ENCODE peak calls at places on chromosomes 7 and 10, in seven cellular contexts. C, N, K, H, B, Z and X are unnamed samples.

GRCh38 chr10:121698336-121698735 is 100.1 kb upstream of the FGFR2 start:
- DNase-seq in C (no peak), N (no peak), K (no peak), H (no peak), B (no peak), Z (no peak), X (no peak)

GRCh38 chr10:19788075-19788686 is 28.1 kb upstream of the PLXDC2 start:
- DNase-seq in C (peak; percentile 77), N (peak; percentile 14), K (peak; percentile 30), H (peak; percentile 18), B (no peak), Z (no peak), X (peak; percentile 42)

GRCh38 chr7:44383566-44383965 is 58.2 kb upstream of the CAMK2B start:
- DNase-seq in C (no peak), N (no peak), K (no peak), H (peak; percentile 29), B (no peak), Z (no peak), X (no peak)

GRCh38 chr10:14781763-14782162 is 7.1 kb upstream of the FAM107B start:
- DNase-seq in C (no peak), N (no peak), K (no peak), H (no peak), B (no peak), Z (no peak), X (peak; percentile 37)

GRCh38 chr7:30091431-30092386 is 43.1 kb upstream of the MTURN start:
- DNase-seq in C (no peak), N (peak; percentile 88), K (no peak), H (peak; percentile 77), B (no peak), Z (no peak), X (no peak)

GRCh38 chr10:1462994-1463633 is 274.2 kb downstream of the ADARB2 start:
- DNase-seq in C (no peak), N (no peak), K (no peak), H (no peak), B (no peak), Z (no peak), X (no peak)

GRCh38 chr10:1159131-1160061 is 103.2 kb downstream of the WDR37 start:
- DNase-seq in C (no peak), N (peak; percentile 20), K (no peak), H (no peak), B (no peak), Z (no peak), X (no peak)

GRCh38 chr10:71371750-71372166 is 25.0 kb upstream of the CDH23 start:
- DNase-seq in C (no peak), N (no peak), K (peak; percentile 26), H (no peak), B (no peak), Z (no peak), X (no peak)

GRCh38 chr10:131700506-131700905 is 200.3 kb upstream of the PPP2R2D start:
- DNase-seq in C (no peak), N (no peak), K (no peak), H (no peak), B (no peak), Z (no peak), X (no peak)

GRCh38 chr10:97089209-97089865 is 96.4 kb downstream of the SLIT1 start:
- DNase-seq in C (no peak), N (peak; percentile 94), K (no peak), H (no peak), B (no peak), Z (no peak), X (no peak)

GRCh38 chr7:36806897-36807296 is 82.6 kb upstream of the AOAH start:
- DNase-seq in C (no peak), N (no peak), K (no peak), H (no peak), B (no peak), Z (no peak), X (no peak)
- TF ChIP-seq CTCF in C (no peak), N (no peak), K (no peak), H (no peak), B (no peak), Z (no peak), X (no peak)

GRCh38 chr7:142614116-142614515 is 135.2 kb upstream of the PRSS1 start:
- DNase-seq in C (no peak), N (peak; percentile 9), K (no peak), H (no peak), B (no peak), Z (no peak), X (no peak)

GRCh38 chr7:142612264-142612881 is 136.9 kb upstream of the PRSS1 start:
- DNase-seq in C (no peak), N (no peak), K (no peak), H (no peak), B (no peak), Z (no peak), X (no peak)

GRCh38 chr7:142615508-142615907 is 133.8 kb upstream of the PRSS1 start:
- DNase-seq in C (no peak), N (no peak), K (no peak), H (no peak), B (no peak), Z (no peak), X (no peak)

GRCh38 chr7:142608630-142609029 is 140.6 kb upstream of the PRSS1 start:
- DNase-seq in C (no peak), N (no peak), K (no peak), H (no peak), B (no peak), Z (no peak), X (no peak)

GRCh38 chr7:142611566-142612250 is 137.6 kb upstream of the PRSS1 start:
- DNase-seq in C (no peak), N (no peak), K (no peak), H (no peak), B (no peak), Z (no peak), X (no peak)
- TF ChIP-seq CTCF in C (no peak), N (no peak), K (no peak), H (no peak), B (no peak), Z (no peak), X (no peak)

DNA sequence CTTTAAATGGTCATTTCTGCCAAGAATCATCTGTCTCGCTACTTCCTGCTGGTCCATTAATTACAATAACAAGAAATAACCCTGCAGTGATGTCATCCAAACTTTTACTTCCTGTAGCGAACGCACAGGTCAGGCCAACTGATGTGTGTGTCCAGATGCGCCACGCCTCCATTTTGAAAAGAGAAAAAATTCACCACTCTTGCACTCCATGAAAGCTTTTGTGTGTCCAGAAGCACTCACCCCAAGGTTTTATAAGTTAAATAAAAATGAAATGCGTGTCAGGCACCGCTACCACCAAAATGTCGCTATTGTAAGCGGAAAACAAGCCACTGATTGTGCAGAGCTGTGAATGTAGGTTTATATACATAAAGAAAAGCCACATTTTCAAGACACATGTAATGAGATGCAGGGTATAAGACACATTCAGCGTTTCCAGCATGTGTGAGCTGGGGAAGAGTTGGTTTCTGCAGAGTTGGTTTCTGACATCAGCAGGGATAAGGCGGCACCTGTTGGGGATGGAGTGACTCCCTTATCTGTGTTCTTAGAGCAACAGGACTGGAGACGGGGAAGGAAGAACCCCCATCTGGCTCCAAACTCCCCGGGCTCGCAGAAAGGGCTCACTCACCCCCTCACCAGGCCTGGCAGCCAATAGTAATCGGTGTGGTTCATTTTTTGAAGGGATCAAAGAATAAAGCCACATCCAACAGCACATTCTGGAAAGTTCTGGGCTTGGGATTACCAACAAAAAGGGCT is 83.3 kb downstream of the CTBP2 start:
- DNase-seq in C (no peak), N (no peak), K (no peak), H (no peak), B (no peak), Z (no peak), X (no peak)
- TF ChIP-seq CTCF in C (no peak), N (no peak), K (no peak), H (no peak), B (no peak), Z (no peak), X (no peak)

DNA sequence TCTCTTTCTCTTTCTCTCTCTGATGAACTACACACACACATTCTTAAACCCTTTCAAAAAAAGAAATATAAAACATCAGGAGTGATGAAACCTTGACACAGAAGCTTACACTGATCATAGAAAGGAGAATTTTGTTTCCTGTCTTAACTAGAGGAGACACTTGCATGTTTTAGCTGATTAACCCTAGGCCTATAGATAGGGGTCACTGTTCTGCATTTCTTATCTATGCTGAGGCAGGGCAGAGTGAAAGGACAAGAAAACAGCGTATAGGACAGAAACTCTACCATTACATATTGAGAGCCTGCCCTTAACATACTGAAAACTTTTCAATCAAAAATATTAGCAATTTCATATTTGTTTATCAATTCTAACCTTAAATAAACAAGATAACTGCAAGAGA is 680.6 kb upstream of the MBL2 start:
- DNase-seq in C (no peak), N (no peak), K (no peak), H (no peak), B (no peak), Z (no peak), X (no peak)
- TF ChIP-seq CTCF in C (no peak), N (no peak), K (peak; percentile 47), H (no peak), B (no peak), Z (no peak), X (no peak)

GRCh38 chr7:38330861-38331709 is 57.6 kb upstream of the TARP start:
- DNase-seq in C (no peak), N (no peak), K (peak; percentile 73), H (no peak), B (no peak), Z (no peak), X (no peak)
- TF ChIP-seq CTCF in C (no peak), N (no peak), K (peak; percentile 73), H (peak; percentile 12), B (no peak), Z (no peak), X (no peak)